ENCODE peak calls at places on chromosomes 12 and 14, in four cellular contexts. One of them, this sample, is unnamed. For H3K9me3, the result is how much of the 10 kb centered on the place peaks cover.

GRCh38 chr14:98580131-98580678 is 691.8 kb downstream of the BCL11B start:
- DNase-seq in lower lobe of right lung: no peak
- DNase-seq in CD4-positive, alpha-beta T cell: no peak
- DNase-seq in endothelial cell of umbilical vein: no peak
- DNase-seq in this sample: no peak

GRCh38 chr14:61218765-61219164 is 62.4 kb downstream of the TMEM30B start:
- DNase-seq in endothelial cell of umbilical vein: no peak
- DNase-seq in lower lobe of right lung: no peak
- DNase-seq in CD4-positive, alpha-beta T cell: no peak
- DNase-seq in this sample: no peak

GRCh38 chr12:13727707-13728147 is 253.7 kb downstream of the GRIN2B start:
- DNase-seq in lower lobe of right lung: no peak
- DNase-seq in endothelial cell of umbilical vein: no peak
- DNase-seq in CD4-positive, alpha-beta T cell: no peak
- DNase-seq in this sample: no peak

GRCh38 chr12:8697120-8697475 is 693 bp upstream of the RIMKLB start:
- DNase-seq in CD4-positive, alpha-beta T cell: no peak
- DNase-seq in endothelial cell of umbilical vein: peak
- DNase-seq in lower lobe of right lung: no peak
- DNase-seq in this sample: no peak

GRCh38 chr14:33457021-33457420 is 493.9 kb downstream of the EGLN3 start:
- DNase-seq in lower lobe of right lung: no peak
- DNase-seq in CD4-positive, alpha-beta T cell: no peak
- DNase-seq in endothelial cell of umbilical vein: no peak
- DNase-seq in this sample: no peak

GRCh38 chr12:11879306-11879705 is 191.4 kb upstream of the BCL2L14 start:
- DNase-seq in lower lobe of right lung: no peak
- DNase-seq in endothelial cell of umbilical vein: peak
- DNase-seq in CD4-positive, alpha-beta T cell: no peak
- DNase-seq in this sample: no peak

GRCh38 chr12:12331244-12331771 is 18.7 kb downstream of the MANSC1 start:
- DNase-seq in CD4-positive, alpha-beta T cell: no peak
- DNase-seq in endothelial cell of umbilical vein: no peak
- DNase-seq in lower lobe of right lung: no peak
- DNase-seq in this sample: no peak

GRCh38 chr14:93207468-93208308 is 632 bp downstream of the UBR7 start:
- DNase-seq in endothelial cell of umbilical vein: peak
- DNase-seq in lower lobe of right lung: no peak
- DNase-seq in CD4-positive, alpha-beta T cell: no peak
- DNase-seq in this sample: no peak

GRCh38 chr12:89323568-89324218 is 28.6 kb downstream of the DUSP6 start:
- DNase-seq in lower lobe of right lung: no peak
- DNase-seq in endothelial cell of umbilical vein: no peak
- DNase-seq in CD4-positive, alpha-beta T cell: no peak
- DNase-seq in this sample: no peak

GRCh38 chr12:105968025-105968424 is 170.7 kb downstream of the NUAK1 start:
- DNase-seq in lower lobe of right lung: no peak
- DNase-seq in CD4-positive, alpha-beta T cell: no peak
- DNase-seq in endothelial cell of umbilical vein: no peak
- DNase-seq in this sample: no peak

GRCh38 chr12:93803408-93803807 is 126.2 kb downstream of the CRADD start:
- DNase-seq in endothelial cell of umbilical vein: no peak
- DNase-seq in CD4-positive, alpha-beta T cell: no peak
- DNase-seq in lower lobe of right lung: no peak
- DNase-seq in this sample: no peak

GRCh38 chr12:108482717-108483212 is 32.3 kb upstream of the FICD start:
- DNase-seq in lower lobe of right lung: no peak
- DNase-seq in CD4-positive, alpha-beta T cell: no peak
- DNase-seq in endothelial cell of umbilical vein: no peak
- DNase-seq in this sample: no peak

GRCh38 chr12:26017484-26018211 is 59.2 kb downstream of the RASSF8 start:
- DNase-seq in CD4-positive, alpha-beta T cell: no peak
- DNase-seq in lower lobe of right lung: no peak
- DNase-seq in endothelial cell of umbilical vein: peak
- DNase-seq in this sample: no peak

GRCh38 chr14:23193432-23193831 is 10.0 kb upstream of the SLC7A8 start:
- DNase-seq in endothelial cell of umbilical vein: no peak
- DNase-seq in CD4-positive, alpha-beta T cell: no peak
- DNase-seq in lower lobe of right lung: no peak
- DNase-seq in this sample: no peak

GRCh38 chr14:41604793-41605534 is 1.7 kb upstream of the LRFN5 start:
- DNase-seq in CD4-positive, alpha-beta T cell: no peak
- DNase-seq in endothelial cell of umbilical vein: no peak
- DNase-seq in lower lobe of right lung: no peak
- DNase-seq in this sample: no peak

GRCh38 chr14:87461704-87462103 is 531.3 kb downstream of the GALC start:
- DNase-seq in lower lobe of right lung: no peak
- DNase-seq in endothelial cell of umbilical vein: no peak
- DNase-seq in CD4-positive, alpha-beta T cell: no peak
- DNase-seq in this sample: no peak

GRCh38 chr12:113422030-113422900 is at the start of gene SDSL:
- DNase-seq in CD4-positive, alpha-beta T cell: no peak
- DNase-seq in endothelial cell of umbilical vein: peak
- DNase-seq in lower lobe of right lung: peak
- DNase-seq in this sample: no peak

GRCh38 chr12:49987620-49988303 is 15.0 kb downstream of the AQP6 start:
- DNase-seq in lower lobe of right lung: no peak
- DNase-seq in CD4-positive, alpha-beta T cell: no peak
- DNase-seq in endothelial cell of umbilical vein: no peak
- DNase-seq in this sample: no peak

GRCh38 chr12:49061157-49061650 is 610 bp upstream of the KMT2D start:
- DNase-seq in lower lobe of right lung: no peak
- DNase-seq in CD4-positive, alpha-beta T cell: no peak
- DNase-seq in endothelial cell of umbilical vein: no peak
- DNase-seq in this sample: no peak

GRCh38 chr12:110563702-110564470 is 19.2 kb downstream of the PPTC7 start:
- DNase-seq in lower lobe of right lung: no peak
- DNase-seq in endothelial cell of umbilical vein: peak
- DNase-seq in CD4-positive, alpha-beta T cell: no peak
- DNase-seq in this sample: no peak

GRCh38 chr12:111094157-111094772 is 173.9 kb upstream of the MYL2 start:
- DNase-seq in CD4-positive, alpha-beta T cell: no peak
- DNase-seq in endothelial cell of umbilical vein: no peak
- DNase-seq in lower lobe of right lung: no peak
- DNase-seq in this sample: no peak

GRCh38 chr12:52581481-52581880 is 7.8 kb upstream of the KRT74 start:
- DNase-seq in lower lobe of right lung: no peak
- DNase-seq in endothelial cell of umbilical vein: no peak
- DNase-seq in CD4-positive, alpha-beta T cell: no peak
- DNase-seq in this sample: no peak

GRCh38 chr12:53808023-53808705 is 56.4 kb upstream of the CISTR start:
- DNase-seq in CD4-positive, alpha-beta T cell: no peak
- DNase-seq in endothelial cell of umbilical vein: no peak
- DNase-seq in lower lobe of right lung: no peak
- DNase-seq in this sample: no peak

GRCh38 chr14:36655571-36655962 is 6.1 kb upstream of the PAX9 start:
- DNase-seq in CD4-positive, alpha-beta T cell: no peak
- DNase-seq in endothelial cell of umbilical vein: no peak
- DNase-seq in lower lobe of right lung: no peak
- DNase-seq in this sample: no peak

GRCh38 chr14:22979748-22980392 is 2.5 kb downstream of the AJUBA start:
- DNase-seq in CD4-positive, alpha-beta T cell: no peak
- DNase-seq in lower lobe of right lung: no peak
- DNase-seq in endothelial cell of umbilical vein: no peak
- DNase-seq in this sample: no peak

GRCh38 chr14:73786632-73786941 is 65.0 kb upstream of the PTGR2 start:
- DNase-seq in endothelial cell of umbilical vein: peak
- DNase-seq in CD4-positive, alpha-beta T cell: no peak
- DNase-seq in lower lobe of right lung: peak
- DNase-seq in this sample: no peak

GRCh38 chr14:77195766-77196165 is 14.2 kb downstream of the TMEM63C start:
- DNase-seq in CD4-positive, alpha-beta T cell: no peak
- DNase-seq in endothelial cell of umbilical vein: no peak
- DNase-seq in lower lobe of right lung: no peak
- DNase-seq in this sample: no peak

GRCh38 chr14:62357362-62357761 is 595.1 kb downstream of the SNAPC1 start:
- DNase-seq in lower lobe of right lung: no peak
- DNase-seq in CD4-positive, alpha-beta T cell: no peak
- DNase-seq in endothelial cell of umbilical vein: no peak
- DNase-seq in this sample: no peak
- H3K9me3 ChIP-seq in lower lobe of right lung: under half
- H3K9me3 ChIP-seq in CD4-positive, alpha-beta T cell: under half
- H3K9me3 ChIP-seq in endothelial cell of umbilical vein: under half
- H3K9me3 ChIP-seq in this sample: under half

GRCh38 chr14:25464078-25464477 is 414.1 kb upstream of the STXBP6 start:
- DNase-seq in endothelial cell of umbilical vein: no peak
- DNase-seq in CD4-positive, alpha-beta T cell: no peak
- DNase-seq in lower lobe of right lung: no peak
- DNase-seq in this sample: no peak
- H3K9me3 ChIP-seq in endothelial cell of umbilical vein: under half
- H3K9me3 ChIP-seq in CD4-positive, alpha-beta T cell: under half
- H3K9me3 ChIP-seq in lower lobe of right lung: under half
- H3K9me3 ChIP-seq in this sample: under half

GRCh38 chr14:30572237-30572636 is 13.3 kb downstream of the G2E3 start:
- DNase-seq in CD4-positive, alpha-beta T cell: no peak
- DNase-seq in lower lobe of right lung: no peak
- DNase-seq in endothelial cell of umbilical vein: no peak
- DNase-seq in this sample: no peak
- H3K9me3 ChIP-seq in CD4-positive, alpha-beta T cell: under half
- H3K9me3 ChIP-seq in lower lobe of right lung: under half
- H3K9me3 ChIP-seq in endothelial cell of umbilical vein: under half
- H3K9me3 ChIP-seq in this sample: under half

DNA sequence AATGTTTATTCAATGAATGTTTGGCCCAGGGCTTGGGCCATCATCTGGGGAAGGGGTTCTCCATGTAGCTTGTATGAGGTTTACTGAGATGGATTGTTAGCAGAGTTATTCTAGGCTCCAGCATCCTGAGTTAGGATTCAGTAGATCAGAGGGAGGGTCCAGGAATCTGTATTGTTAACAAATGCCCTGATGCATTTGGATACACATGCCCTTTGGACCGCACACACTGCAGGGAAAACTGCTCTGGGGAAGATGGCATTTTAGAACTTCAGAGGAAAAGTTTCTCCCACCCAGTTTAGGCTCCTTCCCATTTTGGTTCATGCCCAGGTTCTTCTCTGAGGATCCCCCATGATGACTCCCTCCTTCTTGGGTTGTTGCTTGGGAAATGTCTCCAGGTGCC is 193.3 kb downstream of the KTN1 start:
- DNase-seq in endothelial cell of umbilical vein: no peak
- DNase-seq in lower lobe of right lung: no peak
- DNase-seq in CD4-positive, alpha-beta T cell: no peak
- DNase-seq in this sample: no peak
- H3K9me3 ChIP-seq in endothelial cell of umbilical vein: under half
- H3K9me3 ChIP-seq in lower lobe of right lung: under half
- H3K9me3 ChIP-seq in CD4-positive, alpha-beta T cell: under half
- H3K9me3 ChIP-seq in this sample: under half

GRCh38 chr14:26330982-26331381 is 266.9 kb downstream of the NOVA1 start:
- DNase-seq in endothelial cell of umbilical vein: no peak
- DNase-seq in CD4-positive, alpha-beta T cell: no peak
- DNase-seq in lower lobe of right lung: no peak
- DNase-seq in this sample: no peak
- H3K9me3 ChIP-seq in endothelial cell of umbilical vein: under half
- H3K9me3 ChIP-seq in CD4-positive, alpha-beta T cell: under half
- H3K9me3 ChIP-seq in lower lobe of right lung: under half
- H3K9me3 ChIP-seq in this sample: under half

GRCh38 chr14:105774001-105774400 is 247.6 kb downstream of the TMEM121 start:
- DNase-seq in endothelial cell of umbilical vein: no peak
- DNase-seq in CD4-positive, alpha-beta T cell: no peak
- DNase-seq in lower lobe of right lung: no peak
- DNase-seq in this sample: no peak
- H3K9me3 ChIP-seq in endothelial cell of umbilical vein: under half
- H3K9me3 ChIP-seq in CD4-positive, alpha-beta T cell: under half
- H3K9me3 ChIP-seq in lower lobe of right lung: under half
- H3K9me3 ChIP-seq in this sample: under half

DNA sequence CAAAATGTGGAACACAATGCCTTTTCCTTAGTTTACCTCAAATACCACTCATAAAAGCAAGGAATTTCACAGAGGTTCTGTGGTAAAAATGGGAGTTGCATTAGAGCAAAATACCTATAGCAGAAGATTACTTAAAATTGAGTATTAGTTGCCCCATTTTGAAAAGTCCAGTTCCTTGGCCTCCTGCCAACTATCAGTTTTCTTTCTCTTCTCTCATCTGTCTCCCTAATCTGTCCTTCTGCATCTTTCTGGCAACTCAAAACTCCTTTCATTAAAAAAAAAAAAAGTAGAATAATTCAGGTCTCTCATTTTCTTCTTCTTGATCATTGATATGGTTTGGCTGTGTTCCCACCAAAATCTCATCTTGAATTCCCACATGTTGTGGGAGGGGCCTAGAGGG is 127.3 kb downstream of the ATP23 start:
- DNase-seq in lower lobe of right lung: no peak
- DNase-seq in CD4-positive, alpha-beta T cell: no peak
- DNase-seq in endothelial cell of umbilical vein: no peak
- DNase-seq in this sample: no peak
- H3K9me3 ChIP-seq in lower lobe of right lung: under half
- H3K9me3 ChIP-seq in CD4-positive, alpha-beta T cell: under half
- H3K9me3 ChIP-seq in endothelial cell of umbilical vein: under half
- H3K9me3 ChIP-seq in this sample: under half

DNA sequence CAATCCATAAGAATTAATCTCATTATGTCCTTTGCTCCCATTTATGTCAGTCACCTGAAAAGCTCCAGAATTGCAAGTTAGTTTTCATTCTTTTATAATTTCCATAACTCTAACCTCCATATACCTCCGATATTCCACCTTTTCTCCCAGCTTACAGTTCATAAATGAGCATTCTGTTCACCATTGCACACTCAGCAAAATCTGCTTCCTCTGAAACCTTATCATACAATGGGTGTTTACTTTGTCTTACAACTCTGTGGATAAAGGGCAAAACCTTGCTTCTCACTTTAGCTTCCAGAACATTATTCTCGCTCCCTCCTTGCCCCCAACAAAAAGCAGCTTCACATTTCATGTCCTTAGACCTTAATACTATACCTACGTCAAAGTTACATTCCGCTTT is 19.3 kb upstream of the SLCO1B1 start:
- DNase-seq in CD4-positive, alpha-beta T cell: no peak
- DNase-seq in lower lobe of right lung: no peak
- DNase-seq in endothelial cell of umbilical vein: no peak
- DNase-seq in this sample: no peak
- H3K9me3 ChIP-seq in CD4-positive, alpha-beta T cell: under half
- H3K9me3 ChIP-seq in lower lobe of right lung: under half
- H3K9me3 ChIP-seq in endothelial cell of umbilical vein: under half
- H3K9me3 ChIP-seq in this sample: under half